ENCODE peak calls at places on chromosome 1, in nine cellular contexts. I is HCT116; Y is CD4-positive, alpha-beta T cell; S is mesothelial cell of epicardium; O is kidney; N is MM.1S; W is tibial artery; Q is omental fat pad; P is GM10248. R is an unnamed sample.

GRCh38 chr1:167056529-167057296 is 33.5 kb downstream of the GPA33 start:
- DNase-seq in I (peak; percentile 8), Y (no peak), S (no peak), O (no peak), N (no peak), W (no peak), Q (no peak), P (no peak), R (no peak)

GRCh38 chr1:117367769-117368059 is 465 bp downstream of the MAN1A2 start:
- DNase-seq in I (no peak), Y (peak; percentile 13), S (no peak), O (no peak), N (no peak), W (no peak), Q (no peak), P (no peak), R (no peak)

GRCh38 chr1:71785470-71785869 is 496.9 kb downstream of the NEGR1 start:
- DNase-seq in I (no peak), Y (no peak), S (no peak), O (no peak), N (no peak), W (no peak), Q (no peak), P (no peak), R (no peak)

GRCh38 chr1:109425902-109426277 is 358 bp downstream of the PSMA5 start:
- DNase-seq in I (no peak), Y (peak; percentile 53), S (no peak), O (no peak), N (peak; percentile 27), W (no peak), Q (peak; percentile 35), P (no peak), R (peak; percentile 72)

GRCh38 chr1:3503525-3503886 is 49.0 kb downstream of the ARHGEF16 start:
- DNase-seq in I (no peak), Y (no peak), S (no peak), O (no peak), N (no peak), W (no peak), Q (no peak), P (no peak), R (no peak)

GRCh38 chr1:119933397-119933796 is 37.1 kb upstream of the ADAM30 start:
- DNase-seq in I (no peak), Y (no peak), S (no peak), O (no peak), N (no peak), W (no peak), Q (no peak), P (no peak), R (no peak)

GRCh38 chr1:31476891-31477846 is 64.2 kb downstream of the SERINC2 start:
- DNase-seq in I (no peak), Y (no peak), S (no peak), O (no peak), N (peak; percentile 95), W (no peak), Q (no peak), P (no peak), R (no peak)

GRCh38 chr1:234578087-234578486 is 31.9 kb downstream of the IRF2BP2 start:
- DNase-seq in I (no peak), Y (no peak), S (no peak), O (no peak), N (no peak), W (no peak), Q (no peak), P (no peak), R (no peak)

GRCh38 chr1:155177192-155177917 is 3.7 kb downstream of the TRIM46 start:
- DNase-seq in I (no peak), Y (no peak), S (no peak), O (peak; percentile 81), N (no peak), W (no peak), Q (no peak), P (no peak), R (no peak)

GRCh38 chr1:25083481-25084345 is 148.6 kb downstream of the SYF2 start:
- DNase-seq in I (no peak), Y (no peak), S (no peak), O (no peak), N (no peak), W (no peak), Q (no peak), P (no peak), R (no peak)

GRCh38 chr1:45750298-45751038 is at the start of gene IPP:
- DNase-seq in I (peak; percentile 94), Y (peak; percentile 86), S (peak; percentile 97), O (peak; percentile 99), N (peak; percentile 99), W (peak; percentile 99), Q (peak; percentile 69), P (peak; percentile 99), R (peak; percentile 89)
- TF ChIP-seq CTCF in I (no peak), Y (peak; percentile 42), S (no peak), O (peak; percentile 20), N (peak; percentile 34), W (no peak), Q (no peak), P (peak; percentile 74), R (peak; percentile 27)

GRCh38 chr1:171251741-171252300 is 3.5 kb downstream of the FMO1 start:
- DNase-seq in I (no peak), Y (no peak), S (peak; percentile 64), O (peak; percentile 72), N (peak; percentile 79), W (no peak), Q (no peak), P (no peak), R (no peak)
- TF ChIP-seq CTCF in I (peak; percentile 67), Y (no peak), S (peak; percentile 62), O (peak; percentile 32), N (peak; percentile 71), W (peak; percentile 50), Q (no peak), P (peak; percentile 36), R (no peak)

DNA sequence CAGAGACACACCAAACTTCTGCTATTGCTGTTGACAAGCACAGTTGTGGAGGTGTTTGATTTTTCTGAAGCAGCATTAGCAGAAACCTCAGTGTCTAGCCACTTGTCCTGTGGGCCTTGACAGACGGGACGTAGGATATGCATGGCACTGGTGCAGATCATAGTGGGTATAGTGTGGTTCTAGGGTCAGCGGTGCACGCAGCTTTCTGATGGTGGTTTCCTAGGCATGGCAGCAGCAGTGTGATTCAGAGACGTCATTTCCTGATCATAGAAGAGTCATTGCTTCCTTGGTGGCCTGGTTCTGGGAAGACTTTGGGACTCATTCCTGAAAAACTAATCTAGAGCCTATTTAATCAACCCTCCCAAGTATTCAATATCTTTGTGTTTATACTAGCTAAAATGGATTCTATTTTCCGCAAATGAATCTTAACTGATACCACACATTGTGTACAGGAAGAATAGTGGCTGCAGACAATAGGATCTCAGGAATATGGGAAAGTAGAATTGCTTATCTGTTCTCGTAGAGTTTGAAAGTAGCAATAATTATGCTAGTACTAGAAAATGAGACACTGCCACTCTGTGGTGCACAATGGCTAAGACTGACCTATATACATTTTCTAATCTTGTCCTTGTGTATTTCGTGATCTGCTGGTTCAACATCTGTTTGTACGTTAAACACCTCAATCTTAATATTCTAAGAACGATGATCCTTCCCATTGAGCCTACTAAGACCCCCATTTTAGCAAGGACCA is 2.8 kb upstream of the USP1 start:
- DNase-seq in I (no peak), Y (no peak), S (no peak), O (no peak), N (no peak), W (no peak), Q (no peak), P (no peak), R (no peak)
- TF ChIP-seq CTCF in I (peak; percentile 24), Y (no peak), S (no peak), O (no peak), N (no peak), W (no peak), Q (no peak), P (peak; percentile 6), R (no peak)

GRCh38 chr1:85494957-85495266 is 30.0 kb upstream of the DDAH1 start:
- DNase-seq in I (peak; percentile 12), Y (no peak), S (no peak), O (no peak), N (no peak), W (no peak), Q (no peak), P (no peak), R (no peak)
- TF ChIP-seq CTCF in I (peak; percentile 55), Y (no peak), S (no peak), O (peak; percentile 13), N (peak; percentile 14), W (peak; percentile 36), Q (no peak), P (peak; percentile 6), R (no peak)

DNA sequence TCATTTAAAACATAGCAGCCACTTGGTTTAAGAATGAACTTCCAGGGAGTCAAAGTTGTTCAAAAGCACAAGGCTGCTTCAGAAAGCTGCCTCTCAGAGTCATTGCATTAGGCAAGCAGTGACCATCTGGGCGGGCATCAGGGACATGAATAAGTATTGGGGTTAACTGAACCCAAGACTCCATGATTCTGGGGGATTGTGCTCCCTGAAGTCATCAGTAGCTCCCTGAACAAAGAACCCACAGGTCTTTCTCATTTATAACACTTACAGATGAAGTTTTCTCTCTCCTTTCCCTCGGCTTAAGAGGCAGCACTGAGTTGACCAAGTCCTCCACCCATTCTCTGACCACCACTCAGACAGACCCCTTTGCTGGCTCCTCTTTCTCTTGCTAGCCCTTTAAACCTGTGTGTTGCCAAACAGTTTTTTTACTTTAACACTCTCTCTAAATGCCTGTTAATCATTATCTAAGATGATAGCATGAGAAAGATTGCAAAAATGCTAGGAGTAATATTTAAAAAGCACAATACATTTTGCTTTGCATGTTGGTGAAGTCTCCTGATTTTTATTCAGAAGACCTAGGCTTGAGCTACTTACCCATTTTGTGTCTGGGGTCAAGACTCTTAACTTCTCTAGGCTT is 77.0 kb upstream of the ARHGAP29 start:
- DNase-seq in I (no peak), Y (no peak), S (no peak), O (no peak), N (no peak), W (no peak), Q (no peak), P (no peak), R (no peak)
- TF ChIP-seq CTCF in I (no peak), Y (no peak), S (no peak), O (no peak), N (no peak), W (no peak), Q (no peak), P (no peak), R (no peak)

DNA sequence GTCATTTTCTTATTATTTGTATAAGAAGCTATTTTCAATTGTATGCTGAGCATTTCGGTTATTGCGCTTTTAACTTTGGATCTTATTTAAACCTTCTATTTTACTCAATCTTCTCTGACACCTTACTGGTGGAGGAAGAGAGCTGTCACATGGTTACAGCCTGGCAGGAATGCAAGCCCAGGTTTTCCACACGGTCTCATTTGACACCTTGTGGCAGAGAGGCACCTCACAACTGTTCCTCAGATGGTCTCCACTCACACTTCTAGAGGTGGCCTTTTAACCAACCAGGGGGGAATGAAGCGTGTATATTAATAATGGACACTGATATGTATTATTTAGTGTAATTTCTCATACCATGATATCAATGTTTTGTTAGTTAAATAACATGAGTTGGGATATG is 9.6 kb downstream of the OR2T33 start:
- DNase-seq in I (no peak), Y (no peak), S (no peak), O (no peak), N (no peak), W (no peak), Q (no peak), P (no peak), R (no peak)
- TF ChIP-seq CTCF in I (no peak), Y (no peak), S (no peak), O (no peak), N (no peak), W (no peak), Q (no peak), P (no peak), R (no peak)